ENCODE peak calls at places on chromosomes 11 and 22, in nine cellular contexts. S is HuH-7.5; J is activated gamma-delta T cell; O is AG09319; C is stimulated activated CD8-positive, alpha-beta memory T cell treated with anti-CD3 and anti-CD28 coated beads, Interleukin-2, amount 100 ng/mL, for 48 hours; U is stimulated activated CD4-positive, alpha-beta T cell treated with anti-CD3 and anti-CD28 coated beads, Interleukin-15, amount 100 ng/mL, for 24 hours; D is NCI-H2081; Z is astrocyte of the spinal cord; V is HS-27A. R is an unnamed sample.

GRCh38 chr11:78351193-78351592 is 66.4 kb downstream of the GAB2 start:
- DNase-seq in S (no peak), J (no peak), O (no peak), C (no peak), U (no peak), D (peak), Z (no peak), V (no peak), R (peak)

GRCh38 chr11:23988381-23989006 is 508.4 kb upstream of the LUZP2 start:
- DNase-seq in S (no peak), J (no peak), O (no peak), C (no peak), U (no peak), D (no peak), Z (peak), V (peak), R (no peak)

GRCh38 chr11:109123811-109124787 is 297.9 kb upstream of the C11orf87 start:
- DNase-seq in S (no peak), J (no peak), O (no peak), C (no peak), U (no peak), D (no peak), Z (peak), V (no peak), R (no peak)

GRCh38 chr11:43545610-43546009 is 134.9 kb upstream of the HSD17B12 start:
- DNase-seq in S (no peak), J (no peak), O (no peak), C (no peak), U (no peak), D (no peak), Z (no peak), V (no peak), R (no peak)

GRCh38 chr11:102620858-102621561 is 4.1 kb downstream of the MMP20 start:
- DNase-seq in S (no peak), J (no peak), O (no peak), C (no peak), U (no peak), D (no peak), Z (peak), V (no peak), R (no peak)

GRCh38 chr11:1486054-1486825 is at the start of gene MOB2:
- DNase-seq in S (no peak), J (no peak), O (no peak), C (no peak), U (no peak), D (no peak), Z (no peak), V (no peak), R (no peak)

GRCh38 chr11:460331-461199 is 10.5 kb downstream of the PTDSS2 start:
- DNase-seq in S (no peak), J (no peak), O (no peak), C (no peak), U (no peak), D (no peak), Z (peak), V (no peak), R (no peak)

GRCh38 chr22:42976131-42976530 is 38.8 kb downstream of the PACSIN2 start:
- DNase-seq in S (no peak), J (no peak), O (no peak), C (no peak), U (no peak), D (no peak), Z (no peak), V (no peak), R (no peak)

GRCh38 chr11:86576946-86577624 is 95.3 kb downstream of the ME3 start:
- DNase-seq in S (no peak), J (no peak), O (no peak), C (no peak), U (no peak), D (no peak), Z (no peak), V (no peak), R (no peak)

GRCh38 chr11:8604078-8604723 is 10.2 kb upstream of the STK33 start:
- DNase-seq in S (peak), J (no peak), O (peak), C (peak), U (peak), D (no peak), Z (peak), V (peak), R (peak)

GRCh38 chr22:44818727-44819126 is 66.4 kb downstream of the ARHGAP8 start:
- DNase-seq in S (no peak), J (no peak), O (no peak), C (no peak), U (no peak), D (no peak), Z (no peak), V (no peak), R (no peak)

GRCh38 chr22:32106930-32107329 is 52.2 kb downstream of the C22orf42 start:
- DNase-seq in S (no peak), J (no peak), O (no peak), C (no peak), U (no peak), D (no peak), Z (peak), V (no peak), R (peak)

GRCh38 chr11:70220136-70220535 is 17.0 kb downstream of the FADD start:
- DNase-seq in S (peak), J (no peak), O (no peak), C (no peak), U (no peak), D (no peak), Z (no peak), V (no peak), R (no peak)

GRCh38 chr11:115201121-115201792 is 303.0 kb downstream of the CADM1 start:
- DNase-seq in S (no peak), J (no peak), O (no peak), C (no peak), U (no peak), D (no peak), Z (peak), V (no peak), R (no peak)

GRCh38 chr11:8019671-8020597 is 32.8 kb downstream of the EIF3F start:
- DNase-seq in S (no peak), J (no peak), O (no peak), C (peak), U (peak), D (peak), Z (peak), V (no peak), R (no peak)

GRCh38 chr11:112616292-112617088 is 344.7 kb upstream of the NCAM1 start:
- DNase-seq in S (no peak), J (no peak), O (no peak), C (no peak), U (no peak), D (no peak), Z (no peak), V (no peak), R (no peak)

GRCh38 chr22:17205432-17205831 is 13.8 kb downstream of the ADA2 start:
- DNase-seq in S (no peak), J (no peak), O (no peak), C (no peak), U (no peak), D (peak), Z (no peak), V (no peak), R (no peak)

GRCh38 chr11:69380921-69381581 is 87.1 kb downstream of the MYEOV start:
- DNase-seq in S (no peak), J (no peak), O (no peak), C (no peak), U (no peak), D (no peak), Z (no peak), V (no peak), R (no peak)

GRCh38 chr11:36586543-36586942 is 7.8 kb upstream of the IFTAP start:
- DNase-seq in S (no peak), J (no peak), O (no peak), C (no peak), U (no peak), D (no peak), Z (no peak), V (no peak), R (no peak)

GRCh38 chr11:113685650-113686349 is 20.3 kb downstream of the TMPRSS5 start:
- DNase-seq in S (no peak), J (no peak), O (no peak), C (no peak), U (no peak), D (no peak), Z (no peak), V (no peak), R (no peak)

GRCh38 chr22:37419916-37420655 is 7.2 kb downstream of the ELFN2 start:
- DNase-seq in S (no peak), J (no peak), O (no peak), C (no peak), U (peak), D (no peak), Z (no peak), V (no peak), R (no peak)

GRCh38 chr11:67027943-67028542 is 5.1 kb downstream of the SYT12 start:
- DNase-seq in S (no peak), J (no peak), O (no peak), C (no peak), U (no peak), D (no peak), Z (no peak), V (no peak), R (no peak)

GRCh38 chr11:119179342-119179741 is 5.9 kb upstream of the NHERF4 start:
- DNase-seq in S (no peak), J (no peak), O (no peak), C (no peak), U (no peak), D (no peak), Z (no peak), V (no peak), R (no peak)

GRCh38 chr11:103901656-103902055 is 134.8 kb upstream of the DDI1 start:
- DNase-seq in S (no peak), J (no peak), O (no peak), C (no peak), U (no peak), D (no peak), Z (no peak), V (no peak), R (no peak)

R was measured in DND-41.